ENCODE peak calls at places on chromosomes 3 and 15, in ten cellular contexts. T is dorsolateral prefrontal cortex, P is GM13977, V is fibroblast of pulmonary artery, U is breast epithelium, C is A549, G is foreskin keratinocyte, L is spleen, W is left ventricle myocardium inferior, O is transverse colon. H is an unnamed sample.

GRCh38 chr15:64938192-64938591 is 26.5 kb downstream of the ANKDD1A start:
- DNase-seq in T (no peak), P (no peak), V (peak), U (no peak), C (peak), G (peak), L (no peak), W (no peak), O (no peak), H (peak)

GRCh38 chr3:18813300-18813699 is 335.0 kb upstream of the KCNH8 start:
- DNase-seq in T (no peak), P (no peak), V (no peak), U (no peak), C (no peak), G (no peak), L (no peak), W (no peak), O (no peak), H (no peak)

GRCh38 chr3:106728315-106728821 is 648.9 kb upstream of the CCDC54 start:
- DNase-seq in T (no peak), P (no peak), V (peak), U (no peak), C (peak), G (peak), L (no peak), W (no peak), O (no peak), H (peak)

GRCh38 chr3:112685435-112685834 is 44.5 kb upstream of the CCDC80 start:
- DNase-seq in T (no peak), P (no peak), V (peak), U (no peak), C (no peak), G (no peak), L (no peak), W (no peak), O (no peak), H (no peak)

GRCh38 chr15:89754361-89755154 is 3.5 kb upstream of the MESP1 start:
- DNase-seq in T (no peak), P (no peak), V (no peak), U (no peak), C (peak), G (no peak), L (no peak), W (no peak), O (no peak), H (no peak)

GRCh38 chr3:143529018-143529478 is 319.2 kb downstream of the SLC9A9 start:
- DNase-seq in T (no peak), P (no peak), V (peak), U (peak), C (no peak), G (no peak), L (peak), W (no peak), O (peak), H (peak)

GRCh38 chr3:23490459-23490858 is 287.3 kb downstream of the UBE2E2 start:
- DNase-seq in T (no peak), P (no peak), V (peak), U (no peak), C (peak), G (no peak), L (no peak), W (no peak), O (no peak), H (peak)

GRCh38 chr15:42890161-42890913 is 30.2 kb downstream of the TTBK2 start:
- DNase-seq in T (no peak), P (no peak), V (peak), U (no peak), C (peak), G (peak), L (no peak), W (no peak), O (no peak), H (peak)

GRCh38 chr3:120203016-120203415 is 82.0 kb downstream of the GPR156 start:
- DNase-seq in T (no peak), P (no peak), V (peak), U (no peak), C (no peak), G (no peak), L (no peak), W (no peak), O (no peak), H (peak)

GRCh38 chr3:77254967-77255831 is 215.3 kb downstream of the ROBO2 start:
- DNase-seq in T (no peak), P (peak), V (peak), U (no peak), C (peak), G (peak), L (no peak), W (no peak), O (peak), H (peak)

GRCh38 chr15:79257454-79257853 is 25.1 kb upstream of the ANKRD34C start:
- DNase-seq in T (no peak), P (no peak), V (no peak), U (no peak), C (peak), G (no peak), L (no peak), W (no peak), O (no peak), H (no peak)
- TF ChIP-seq CTCF in T (no peak), P (no peak), V (no peak), U (no peak), C (no peak), G (no peak), L (no peak), W (no peak), O (no peak), H (no peak)

GRCh38 chr3:20040476-20041196 is 390 bp downstream of the KAT2B start:
- DNase-seq in T (peak), P (peak), V (peak), U (peak), C (peak), G (no peak), L (peak), W (peak), O (peak), H (peak)
- TF ChIP-seq CTCF in T (no peak), P (peak), V (no peak), U (no peak), C (peak), G (peak), L (peak), W (no peak), O (peak), H (no peak)

DNA sequence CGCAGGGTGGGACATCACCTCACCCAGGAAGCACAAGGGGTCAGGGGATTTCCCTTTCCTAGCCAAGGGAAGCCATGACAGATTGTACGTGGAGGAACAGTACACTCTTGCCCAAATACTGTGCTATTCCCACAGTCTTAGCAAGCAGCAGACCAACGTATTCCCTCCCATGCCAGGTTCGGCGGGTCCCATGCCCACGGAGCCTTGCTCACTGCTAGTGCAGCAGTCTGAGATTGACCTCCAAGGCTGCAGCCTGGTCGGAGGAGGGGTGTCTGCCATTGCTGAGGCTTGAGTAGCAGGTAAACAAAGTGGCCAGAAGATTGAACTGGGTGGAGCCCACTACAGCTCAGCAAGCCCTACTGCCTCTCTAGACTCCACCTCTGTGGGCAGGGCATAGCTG is 39.0 kb downstream of the ALDH1A2 start:
- DNase-seq in T (no peak), P (no peak), V (no peak), U (no peak), C (no peak), G (no peak), L (no peak), W (no peak), O (no peak), H (no peak)
- TF ChIP-seq CTCF in T (no peak), P (no peak), V (no peak), U (no peak), C (no peak), G (no peak), L (no peak), W (no peak), O (no peak), H (no peak)

DNA sequence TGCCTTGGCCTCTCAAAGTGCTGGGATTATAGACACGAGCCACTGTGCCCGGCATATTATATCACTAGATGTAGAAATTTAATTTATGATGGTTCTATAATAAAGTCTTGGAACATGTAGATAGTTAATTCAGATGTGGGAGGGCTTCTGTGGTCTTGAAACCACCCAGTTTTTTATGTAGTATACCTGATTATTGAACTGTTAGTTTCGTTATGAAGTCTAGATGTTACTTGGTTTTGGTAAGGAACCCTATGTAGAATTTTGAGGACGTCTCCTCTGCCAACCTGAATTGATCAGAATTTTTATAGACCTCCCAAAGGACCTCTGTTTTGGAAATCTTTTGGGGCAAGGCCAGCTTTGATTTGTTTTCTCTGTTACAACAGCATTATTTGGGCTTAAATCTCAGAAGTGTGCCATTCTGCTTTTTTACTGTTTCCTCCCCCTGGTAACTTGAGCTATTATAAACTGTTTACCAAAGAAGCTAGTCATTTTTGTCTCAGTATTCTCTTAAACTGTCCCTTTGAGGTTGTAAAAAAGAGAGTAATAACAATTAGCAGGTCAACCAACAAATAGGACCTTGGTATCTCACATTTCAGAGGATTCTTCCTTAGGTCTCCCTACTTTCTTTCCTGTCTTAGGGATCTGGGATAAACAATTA is 20.8 kb downstream of the AKAP13 start:
- DNase-seq in T (no peak), P (no peak), V (no peak), U (no peak), C (no peak), G (no peak), L (no peak), W (no peak), O (no peak), H (no peak)
- TF ChIP-seq CTCF in T (no peak), P (no peak), V (no peak), U (no peak), C (no peak), G (no peak), L (no peak), W (no peak), O (no peak), H (no peak)

DNA sequence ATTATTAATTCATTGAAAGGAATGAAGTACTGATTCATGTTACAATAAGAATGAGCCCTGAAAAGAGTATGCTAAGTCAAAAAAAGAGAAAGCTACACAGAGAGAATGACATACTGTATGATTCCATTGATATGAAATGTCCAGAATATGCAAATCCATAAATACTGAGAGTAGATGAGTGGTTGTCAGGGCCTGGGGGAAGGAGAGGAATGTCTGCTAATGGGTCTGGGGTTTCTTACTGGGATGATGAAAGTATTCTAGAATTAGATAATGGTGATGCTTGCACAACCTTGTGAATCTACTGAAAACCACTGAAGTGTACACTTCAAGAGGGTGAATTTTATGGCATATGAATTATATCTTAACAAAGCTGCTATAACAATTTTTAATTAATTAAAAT is 79.9 kb upstream of the HACD2 start:
- DNase-seq in T (no peak), P (no peak), V (no peak), U (no peak), C (no peak), G (no peak), L (no peak), W (no peak), O (no peak), H (no peak)
- TF ChIP-seq CTCF in T (no peak), P (no peak), V (no peak), U (no peak), C (no peak), G (no peak), L (no peak), W (no peak), O (no peak), H (no peak)

DNA sequence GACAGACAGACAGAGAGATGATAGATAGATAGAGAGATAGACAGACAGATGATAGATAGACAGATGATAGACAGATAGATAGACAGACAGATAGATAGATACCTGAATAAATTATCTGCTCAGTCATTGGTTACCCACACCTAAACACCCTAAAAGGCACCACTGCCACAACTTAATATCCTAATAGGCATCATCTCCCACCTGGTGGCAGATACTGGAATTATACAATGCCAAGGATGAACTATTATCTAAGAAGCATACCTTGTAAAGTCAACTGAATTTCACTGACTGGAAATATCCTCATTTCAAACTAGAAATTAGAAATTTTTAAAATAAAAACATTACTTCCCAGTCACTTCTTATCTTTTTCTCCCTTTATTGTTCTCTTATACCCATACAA is 19.4 kb upstream of the ATP8B4 start:
- DNase-seq in T (no peak), P (no peak), V (no peak), U (no peak), C (peak), G (no peak), L (no peak), W (no peak), O (no peak), H (no peak)
- TF ChIP-seq CTCF in T (no peak), P (peak), V (peak), U (no peak), C (peak), G (peak), L (no peak), W (no peak), O (no peak), H (no peak)

GRCh38 chr3:33943277-33943676 is 144.8 kb downstream of the PDCD6IP start:
- DNase-seq in T (no peak), P (no peak), V (no peak), U (no peak), C (no peak), G (no peak), L (no peak), W (no peak), O (no peak), H (no peak)

GRCh38 chr3:33942483-33943150 is 144.2 kb downstream of the PDCD6IP start:
- DNase-seq in T (no peak), P (no peak), V (peak), U (no peak), C (no peak), G (peak), L (no peak), W (no peak), O (no peak), H (no peak)

GRCh38 chr3:33949074-33949473 is 150.6 kb downstream of the PDCD6IP start:
- DNase-seq in T (no peak), P (no peak), V (no peak), U (no peak), C (no peak), G (peak), L (no peak), W (no peak), O (no peak), H (no peak)

GRCh38 chr3:33941804-33942203 is 143.4 kb downstream of the PDCD6IP start:
- DNase-seq in T (no peak), P (no peak), V (no peak), U (no peak), C (no peak), G (no peak), L (no peak), W (no peak), O (no peak), H (no peak)

GRCh38 chr3:33947272-33948195 is 149.1 kb downstream of the PDCD6IP start:
- DNase-seq in T (no peak), P (no peak), V (no peak), U (no peak), C (no peak), G (no peak), L (no peak), W (no peak), O (no peak), H (no peak)
- TF ChIP-seq CTCF in T (no peak), P (no peak), V (no peak), U (no peak), C (no peak), G (no peak), L (no peak), W (no peak), O (no peak), H (no peak)

H was measured in MCF 10A.